ENCODE peak calls at places on chromosome 21, in eight cellular contexts. A is aorta; V is uterus; H is SJSA1; P is IMR-90; E is HAP-1; R is CD4-positive, CD25-positive, alpha-beta regulatory T cell; X is adipocyte. J is an unnamed sample. For H3K36me3 and H3K4me1, the result is how much of the 10 kb centered on the place peaks cover.

GRCh38 chr21:16419188-16419874 is 689.5 kb downstream of the USP25 start:
- DNase-seq in A (peak), V (peak), H (peak), P (peak), E (peak), R (no peak), X (peak), J (no peak)

GRCh38 chr21:33076600-33077329 is 6.8 kb downstream of the OLIG1 start:
- DNase-seq in A (no peak), V (no peak), H (no peak), P (no peak), E (no peak), R (no peak), X (no peak), J (no peak)

GRCh38 chr21:33770542-33770941 is 128.2 kb downstream of the ITSN1 start:
- DNase-seq in A (no peak), V (no peak), H (no peak), P (no peak), E (no peak), R (no peak), X (no peak), J (no peak)

GRCh38 chr21:22889445-22889844 is 1891.2 kb downstream of the NCAM2 start:
- DNase-seq in A (no peak), V (no peak), H (no peak), P (no peak), E (no peak), R (no peak), X (no peak), J (no peak)

GRCh38 chr21:15063821-15064575 is 802 bp downstream of the NRIP1 start:
- DNase-seq in A (peak), V (peak), H (peak), P (no peak), E (no peak), R (peak), X (peak), J (peak)

GRCh38 chr21:37193006-37193405 is 74.1 kb downstream of the VPS26C start:
- DNase-seq in A (no peak), V (no peak), H (no peak), P (no peak), E (no peak), R (no peak), X (no peak), J (no peak)

GRCh38 chr21:14864211-14865021 is 200.4 kb downstream of the NRIP1 start:
- DNase-seq in A (peak), V (peak), H (peak), P (peak), E (peak), R (peak), X (peak), J (peak)

GRCh38 chr21:26717146-26717739 is 128.0 kb downstream of the ADAMTS1 start:
- DNase-seq in A (no peak), V (no peak), H (peak), P (peak), E (peak), R (peak), X (peak), J (no peak)

GRCh38 chr21:28636988-28637691 is 355.5 kb downstream of the LTN1 start:
- DNase-seq in A (no peak), V (no peak), H (peak), P (peak), E (no peak), R (no peak), X (peak), J (no peak)

GRCh38 chr21:37266515-37267221 is 466 bp downstream of the VPS26C start:
- DNase-seq in A (no peak), V (no peak), H (peak), P (peak), E (no peak), R (no peak), X (peak), J (peak)

GRCh38 chr21:38631171-38631570 is 132.9 kb upstream of the ERG start:
- DNase-seq in A (no peak), V (no peak), H (no peak), P (no peak), E (no peak), R (no peak), X (peak), J (no peak)

GRCh38 chr21:38702196-38702595 is 103.5 kb upstream of the ETS2 start:
- DNase-seq in A (no peak), V (no peak), H (no peak), P (no peak), E (no peak), R (no peak), X (no peak), J (no peak)

GRCh38 chr21:17671733-17672132 is 59.0 kb upstream of the BTG3 start:
- DNase-seq in A (no peak), V (no peak), H (no peak), P (no peak), E (no peak), R (no peak), X (no peak), J (no peak)

GRCh38 chr21:25831300-25831699 is 96.5 kb downstream of the GABPA start:
- DNase-seq in A (no peak), V (no peak), H (no peak), P (peak), E (no peak), R (no peak), X (no peak), J (no peak)

GRCh38 chr21:37225440-37225839 is 41.7 kb downstream of the VPS26C start:
- DNase-seq in A (no peak), V (no peak), H (no peak), P (no peak), E (no peak), R (peak), X (no peak), J (no peak)

GRCh38 chr21:29318354-29318753 is 19.6 kb downstream of the BACH1 start:
- DNase-seq in A (no peak), V (no peak), H (no peak), P (peak), E (no peak), R (no peak), X (no peak), J (no peak)

GRCh38 chr21:37563641-37564340 is 197.2 kb downstream of the DYRK1A start:
- DNase-seq in A (peak), V (peak), H (peak), P (peak), E (peak), R (peak), X (peak), J (peak)

GRCh38 chr21:23578027-23578426 is 2029.3 kb downstream of the MRPL39 start:
- DNase-seq in A (no peak), V (no peak), H (no peak), P (no peak), E (no peak), R (no peak), X (no peak), J (no peak)

GRCh38 chr21:39071623-39072214 is 111.5 kb downstream of the PSMG1 start:
- DNase-seq in A (no peak), V (no peak), H (peak), P (peak), E (no peak), R (no peak), X (peak), J (peak)

GRCh38 chr21:35191128-35191527 is 142.0 kb upstream of the RUNX1 start:
- DNase-seq in A (no peak), V (no peak), H (no peak), P (no peak), E (no peak), R (no peak), X (no peak), J (no peak)

GRCh38 chr21:35195232-35195631 is 146.1 kb upstream of the RUNX1 start:
- DNase-seq in A (no peak), V (no peak), H (no peak), P (no peak), E (no peak), R (no peak), X (no peak), J (no peak)

GRCh38 chr21:35189077-35189863 is 140.2 kb upstream of the RUNX1 start:
- DNase-seq in A (no peak), V (peak), H (peak), P (peak), E (no peak), R (no peak), X (peak), J (no peak)

GRCh38 chr21:35191754-35192153 is 142.7 kb upstream of the RUNX1 start:
- DNase-seq in A (no peak), V (no peak), H (no peak), P (no peak), E (no peak), R (no peak), X (no peak), J (no peak)

DNA sequence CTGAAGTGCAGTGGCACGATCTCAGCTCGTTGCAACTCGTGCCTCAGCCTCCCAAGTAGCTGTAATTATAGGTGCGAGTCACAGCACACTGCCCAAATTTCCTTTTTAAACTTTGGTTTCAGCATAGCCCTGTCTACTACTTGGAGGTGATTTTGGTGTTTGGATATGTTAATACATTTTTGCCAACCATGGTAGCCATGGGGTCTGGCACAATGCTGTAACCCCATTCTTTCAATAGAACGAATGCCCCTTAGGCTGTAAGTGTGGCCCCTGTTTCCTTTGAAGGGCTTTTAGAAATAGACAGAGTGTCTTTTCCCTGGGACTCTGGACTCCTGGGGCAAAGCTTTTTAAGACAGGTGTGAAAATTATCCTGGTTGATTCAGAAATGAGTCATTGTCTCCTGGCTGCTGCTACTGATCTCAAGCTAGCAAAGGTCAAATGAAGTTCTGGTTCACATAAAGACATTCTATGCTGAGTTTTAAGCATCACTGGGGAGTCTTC is 141.1 kb upstream of the RUNX1 start:
- DNase-seq in A (no peak), V (no peak), H (no peak), P (peak), E (no peak), R (no peak), X (no peak), J (no peak)
- H3K4me3 ChIP-seq in A (no peak), V (no peak), H (no peak), P (no peak), E (no peak), R (no peak), X (no peak), J (no peak)

DNA sequence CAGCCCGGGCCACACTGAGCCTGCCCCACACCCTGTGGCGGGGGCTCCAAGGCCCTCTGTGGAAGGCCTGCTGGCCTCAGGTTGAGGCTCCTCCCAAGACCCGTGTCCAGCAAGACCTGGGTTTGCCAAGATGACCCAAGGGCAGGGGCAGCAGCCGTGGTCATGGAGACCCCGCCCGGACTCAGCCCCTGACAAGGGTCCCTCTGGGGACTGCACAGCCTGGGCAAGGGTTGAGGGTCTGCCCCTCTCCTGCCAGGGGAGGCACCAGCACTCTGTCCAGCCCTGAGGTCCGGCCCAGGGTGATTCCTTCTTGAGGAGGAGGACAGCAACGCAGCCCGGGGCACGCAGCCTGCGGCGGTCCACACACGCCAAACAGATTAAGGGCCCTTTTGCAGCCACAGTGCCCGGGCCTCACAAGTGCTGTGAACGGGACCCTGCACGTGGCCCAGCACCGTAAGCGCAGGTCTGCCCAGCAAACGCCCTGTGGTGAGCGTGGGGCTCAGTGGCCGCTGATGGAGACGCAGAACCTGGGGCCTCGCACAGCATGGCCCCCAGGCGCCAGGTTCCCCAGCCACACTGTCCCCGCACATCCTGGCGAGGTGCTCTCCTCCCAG is 3.4 kb downstream of the SPATC1L start:
- DNase-seq in A (peak), V (no peak), H (no peak), P (no peak), E (no peak), R (no peak), X (no peak), J (no peak)
- H3K36me3 ChIP-seq in A (under half), V (under half), H (under half), P (under half), E (under half), R (under half), X (under half), J (under half)

GRCh38 chr21:41506005-41506404 is 2.0 kb downstream of the TMPRSS2 start:
- DNase-seq in A (no peak), V (no peak), H (no peak), P (no peak), E (no peak), R (no peak), X (no peak), J (no peak)
- H3K4me1 ChIP-seq in A (under half), V (under half), H (under half), P (under half), E (under half), R (under half), X (under half), J (half or more)

GRCh38 chr21:31729622-31730343 is 2.1 kb downstream of the SCAF4 start:
- DNase-seq in A (no peak), V (no peak), H (no peak), P (no peak), E (no peak), R (no peak), X (no peak), J (no peak)

GRCh38 chr21:31727181-31727580 is 4.7 kb downstream of the SCAF4 start:
- DNase-seq in A (no peak), V (no peak), H (no peak), P (no peak), E (no peak), R (no peak), X (no peak), J (no peak)

GRCh38 chr21:31726407-31726806 is 5.5 kb downstream of the SCAF4 start:
- DNase-seq in A (no peak), V (no peak), H (no peak), P (no peak), E (no peak), R (no peak), X (no peak), J (no peak)

GRCh38 chr21:31728952-31729351 is 3.0 kb downstream of the SCAF4 start:
- DNase-seq in A (no peak), V (no peak), H (no peak), P (peak), E (no peak), R (no peak), X (no peak), J (no peak)

DNA sequence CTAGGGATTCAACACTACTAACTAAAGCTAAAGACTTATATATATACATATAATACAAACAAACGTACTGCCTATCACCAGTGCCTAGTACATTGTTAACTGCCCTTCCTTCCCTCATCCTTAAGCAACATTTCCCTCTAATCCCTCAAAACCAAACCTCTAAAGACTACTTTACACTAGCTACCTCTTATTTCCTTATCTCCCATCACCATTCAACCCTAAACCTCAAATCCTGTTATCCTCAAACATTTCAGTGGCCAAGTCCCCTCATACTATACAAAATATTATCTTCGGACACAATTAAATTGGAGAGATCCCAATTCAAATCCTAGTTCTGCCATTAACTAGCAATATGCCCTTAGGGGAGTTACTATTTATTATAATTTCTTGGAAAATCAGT is 3.7 kb downstream of the SCAF4 start:
- DNase-seq in A (no peak), V (no peak), H (no peak), P (no peak), E (no peak), R (no peak), X (no peak), J (no peak)
- H3K4me3 ChIP-seq in A (no peak), V (no peak), H (no peak), P (no peak), E (no peak), R (peak), X (no peak), J (no peak)

DNA sequence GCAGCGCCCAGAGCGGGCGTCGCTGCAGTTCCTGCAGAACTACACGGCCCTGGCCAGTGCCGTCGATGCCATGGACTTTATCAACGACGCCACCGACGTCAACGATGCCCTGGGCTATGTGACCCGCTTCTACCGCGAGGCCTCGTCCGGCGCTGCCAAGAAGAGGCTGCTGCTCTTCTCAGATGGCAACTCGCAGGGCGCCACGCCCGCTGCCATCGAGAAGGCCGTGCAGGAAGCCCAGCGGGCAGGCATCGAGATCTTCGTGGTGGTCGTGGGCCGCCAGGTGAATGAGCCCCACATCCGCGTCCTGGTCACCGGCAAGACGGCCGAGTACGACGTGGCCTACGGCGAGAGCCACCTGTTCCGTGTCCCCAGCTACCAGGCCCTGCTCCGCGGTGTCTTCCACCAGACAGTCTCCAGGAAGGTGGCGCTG is 22.0 kb downstream of the COL6A1 start:
- DNase-seq in A (peak), V (peak), H (no peak), P (no peak), E (no peak), R (no peak), X (no peak), J (no peak)
- H3K36me3 ChIP-seq in A (under half), V (under half), H (under half), P (half or more), E (under half), R (under half), X (half or more), J (under half)

GRCh38 chr21:42081138-42081537 is 10.0 kb downstream of the UMODL1 start:
- DNase-seq in A (no peak), V (no peak), H (peak), P (no peak), E (no peak), R (no peak), X (no peak), J (no peak)

GRCh38 chr21:42081931-42082381 is 10.8 kb downstream of the UMODL1 start:
- DNase-seq in A (peak), V (no peak), H (no peak), P (no peak), E (no peak), R (no peak), X (no peak), J (no peak)

GRCh38 chr21:42080788-42081083 is 9.6 kb downstream of the UMODL1 start:
- DNase-seq in A (no peak), V (peak), H (peak), P (peak), E (no peak), R (no peak), X (peak), J (no peak)

GRCh38 chr21:42079008-42079938 is 8.2 kb downstream of the UMODL1 start:
- DNase-seq in A (no peak), V (no peak), H (no peak), P (no peak), E (no peak), R (no peak), X (no peak), J (no peak)

GRCh38 chr21:42079939-42080787 is 9.0 kb downstream of the UMODL1 start:
- DNase-seq in A (no peak), V (no peak), H (peak), P (peak), E (no peak), R (no peak), X (no peak), J (no peak)
- H3K4me1 ChIP-seq in A (under half), V (under half), H (under half), P (under half), E (under half), R (under half), X (under half), J (under half)

GRCh38 chr21:43809853-43810504 is 20.6 kb downstream of the RRP1 start:
- DNase-seq in A (no peak), V (no peak), H (no peak), P (no peak), E (no peak), R (no peak), X (no peak), J (no peak)

GRCh38 chr21:43809346-43809799 is 20.0 kb downstream of the RRP1 start:
- DNase-seq in A (no peak), V (no peak), H (no peak), P (no peak), E (no peak), R (no peak), X (no peak), J (no peak)

GRCh38 chr21:43811262-43812105 is 22.1 kb downstream of the RRP1 start:
- DNase-seq in A (no peak), V (no peak), H (peak), P (no peak), E (no peak), R (no peak), X (no peak), J (no peak)

GRCh38 chr21:43812139-43812821 is 22.9 kb downstream of the RRP1 start:
- DNase-seq in A (no peak), V (no peak), H (peak), P (no peak), E (no peak), R (no peak), X (no peak), J (no peak)

DNA sequence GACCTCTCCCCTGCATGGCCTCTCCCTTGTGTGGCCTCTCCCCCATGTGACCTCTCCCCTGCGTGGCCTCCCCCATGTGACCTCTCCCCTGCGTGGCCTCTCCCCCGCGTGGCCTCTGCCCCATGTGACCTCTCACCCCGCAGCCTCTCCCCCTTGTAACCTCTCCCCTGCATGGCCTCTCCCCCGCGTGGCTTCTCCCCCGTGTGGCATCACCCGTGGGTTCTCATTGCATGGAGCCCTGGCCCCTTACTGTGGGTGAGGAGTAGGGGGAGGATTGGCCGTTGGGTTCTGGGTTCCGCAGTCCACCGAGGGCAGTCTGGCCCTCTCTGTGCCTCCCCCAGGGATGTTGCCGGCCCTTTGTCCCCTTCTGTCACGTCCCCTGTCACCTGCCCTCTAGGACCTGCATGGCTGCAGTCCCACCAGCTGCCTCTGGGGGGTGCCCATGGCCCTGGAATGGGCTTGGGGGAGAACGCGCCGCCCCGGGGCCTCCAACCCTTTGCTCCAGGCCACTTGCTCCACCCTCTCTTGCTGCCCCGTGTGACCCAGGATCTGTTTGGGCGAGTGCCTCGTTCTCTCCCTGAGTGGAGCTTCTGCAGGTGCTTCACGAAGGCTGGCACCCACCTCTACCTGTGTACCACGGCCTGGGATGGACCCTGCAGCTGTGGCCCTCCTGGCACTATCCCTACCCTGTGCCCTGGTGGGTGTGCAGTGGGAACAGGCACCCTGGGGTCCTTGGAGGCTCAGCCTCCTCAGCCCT is 21.3 kb downstream of the RRP1 start:
- DNase-seq in A (peak), V (peak), H (peak), P (peak), E (peak), R (peak), X (peak), J (peak)
- H3K4me3 ChIP-seq in A (no peak), V (no peak), H (no peak), P (no peak), E (no peak), R (no peak), X (no peak), J (no peak)